ENCODE peak calls at places on chromosomes 16 and 17, in seven cellular contexts. K is right atrium auricular region; G is mesendoderm; Y is left lung; F is Karpas-422; H is suprapubic skin; Z is CD8-positive, alpha-beta memory T cell. Q is an unnamed sample. For H3K4me1, the result is how much of the 10 kb centered on the place peaks cover.

GRCh38 chr17:72334205-72334604 is 213.4 kb downstream of the SOX9 start:
- DNase-seq in Y (no peak), G (peak), Z (no peak), H (no peak), K (no peak), F (no peak), Q (no peak)

GRCh38 chr17:16486373-16487250 is 5.4 kb downstream of the LRRC75A start:
- DNase-seq in H (peak), G (peak), Z (no peak), Y (peak), K (peak), F (no peak), Q (peak)

GRCh38 chr16:75256871-75257343 is 5.5 kb upstream of the BCAR1 start:
- DNase-seq in Z (no peak), F (no peak), K (no peak), H (no peak), Y (peak), G (peak), Q (peak)

GRCh38 chr17:82433560-82434215 is 15.3 kb upstream of the OGFOD3 start:
- DNase-seq in Y (no peak), G (no peak), F (no peak), Z (peak), H (no peak), K (no peak), Q (no peak)

GRCh38 chr17:78725448-78726021 is 56.5 kb downstream of the CYTH1 start:
- DNase-seq in Z (no peak), H (no peak), Y (no peak), G (no peak), F (no peak), K (no peak), Q (no peak)

GRCh38 chr17:76866774-76867577 is 1.2 kb upstream of the MGAT5B start:
- DNase-seq in K (no peak), Y (no peak), Z (no peak), G (peak), H (no peak), F (no peak), Q (no peak)

GRCh38 chr16:84103678-84104077 is 13.1 kb downstream of the MBTPS1 start:
- DNase-seq in H (no peak), Y (no peak), F (no peak), Z (no peak), G (no peak), K (no peak), Q (no peak)

GRCh38 chr16:85425061-85425662 is 188.0 kb upstream of the GSE1 start:
- DNase-seq in G (no peak), H (no peak), K (no peak), Y (peak), Z (peak), F (no peak), Q (peak)

GRCh38 chr16:2808181-2808580 is 8.9 kb upstream of the PRSS21 start:
- DNase-seq in K (no peak), F (no peak), H (no peak), Z (peak), Y (no peak), G (no peak), Q (peak)

GRCh38 chr16:70331588-70332358 is 14.9 kb upstream of the DDX19A start:
- DNase-seq in Y (no peak), Z (no peak), K (no peak), F (peak), H (no peak), G (peak), Q (no peak)

GRCh38 chr16:81562926-81563325 is 118.3 kb downstream of the CMIP start:
- DNase-seq in H (no peak), F (no peak), G (no peak), Y (no peak), Z (no peak), K (no peak), Q (no peak)
- H3K27ac ChIP-seq in H (no peak), F (no peak), G (no peak), Y (no peak), Z (no peak), K (no peak), Q (no peak)

GRCh38 chr17:40553694-40554534 is 11.4 kb downstream of the CCR7 start:
- DNase-seq in H (peak), G (no peak), F (no peak), K (peak), Z (no peak), Y (no peak), Q (peak)
- H3K4me1 ChIP-seq in H (half or more), G (under half), F (under half), K (half or more), Z (half or more), Y (half or more), Q (under half)

GRCh38 chr16:1489077-1489476 is 333 bp upstream of the PTX4 start:
- DNase-seq in F (no peak), H (no peak), Z (no peak), Y (no peak), G (no peak), K (no peak), Q (no peak)
- H3K4me3 ChIP-seq in F (no peak), H (no peak), Z (no peak), Y (no peak), G (no peak), K (no peak), Q (no peak)

GRCh38 chr16:24580665-24581064 is 41.3 kb downstream of the RBBP6 start:
- DNase-seq in Z (no peak), F (no peak), Y (no peak), G (no peak), K (no peak), H (no peak), Q (no peak)

DNA sequence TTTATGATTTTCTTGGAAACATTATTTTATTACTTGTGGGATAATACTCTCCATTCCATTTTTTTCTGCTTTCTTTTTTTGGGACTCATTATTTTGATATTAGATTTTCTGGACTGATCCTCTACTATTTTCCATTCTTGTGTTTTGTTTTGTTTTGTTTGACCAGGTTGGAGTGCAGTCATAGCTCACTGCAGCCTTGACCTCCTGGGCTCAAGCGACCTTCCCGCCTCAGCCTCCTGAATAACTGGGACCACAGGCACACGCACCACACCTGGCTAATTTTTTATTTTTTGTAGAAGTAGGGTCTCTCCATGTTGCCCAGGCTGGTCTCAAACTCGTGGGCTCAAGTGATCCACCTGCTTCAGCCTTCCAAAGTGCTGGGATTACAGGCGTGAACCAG is 44.1 kb downstream of the RBBP6 start:
- DNase-seq in G (no peak), H (no peak), K (no peak), Y (no peak), F (no peak), Z (no peak), Q (no peak)
- H3K27ac ChIP-seq in G (no peak), H (no peak), K (no peak), Y (no peak), F (no peak), Z (no peak), Q (no peak)

GRCh38 chr16:68380348-68380670 is 68.0 kb downstream of the SMPD3 start:
- DNase-seq in H (no peak), Y (peak), K (no peak), Z (peak), G (no peak), F (no peak), Q (no peak)
- H3K4me1 ChIP-seq in H (under half), Y (under half), K (under half), Z (under half), G (under half), F (half or more), Q (under half)

GRCh38 chr16:28063047-28063521 is 430 bp downstream of the GSG1L start:
- DNase-seq in G (peak), Y (no peak), K (no peak), H (no peak), F (no peak), Z (no peak), Q (no peak)
- H3K4me3 ChIP-seq in G (no peak), Y (no peak), K (peak), H (peak), F (no peak), Z (no peak), Q (peak)

GRCh38 chr16:11325404-11326083 is 19.7 kb upstream of the RMI2 start:
- DNase-seq in G (no peak), H (no peak), Y (no peak), F (peak), Z (no peak), K (no peak), Q (no peak)
- H3K27ac ChIP-seq in G (no peak), H (no peak), Y (peak), F (no peak), Z (no peak), K (no peak), Q (no peak)

GRCh38 chr17:50169881-50170459 is 4.2 kb downstream of the SGCA start:
- DNase-seq in F (no peak), K (no peak), H (no peak), Z (no peak), G (no peak), Y (peak), Q (peak)
- H3K4me1 ChIP-seq in F (under half), K (half or more), H (under half), Z (under half), G (under half), Y (under half), Q (under half)

GRCh38 chr17:61397086-61397842 is 2.4 kb upstream of the TBX2 start:
- DNase-seq in F (no peak), K (no peak), Z (peak), G (peak), H (no peak), Y (peak), Q (no peak)
- H3K4me3 ChIP-seq in F (no peak), K (peak), Z (no peak), G (no peak), H (peak), Y (peak), Q (peak)

Q was measured in aorta.